ENCODE peak calls at places on chromosomes 5 and 9, in four cellular contexts. F is HCT116, V is K562, A is H1. T is an unnamed sample. For H3K4me1, the result is how much of the 10 kb centered on the place peaks cover.

GRCh38 chr5:171673328-171673727 is 112.3 kb upstream of the SMIM23 start:
- DNase-seq in A (no peak), F (no peak), V (no peak), T (no peak)

GRCh38 chr5:115661156-115661555 is 35.3 kb upstream of the TMED7 start:
- DNase-seq in V (no peak), F (no peak), A (no peak), T (no peak)

GRCh38 chr5:145044970-145045369 is 790.2 kb downstream of the PRELID2 start:
- DNase-seq in F (no peak), A (no peak), V (no peak), T (no peak)

GRCh38 chr5:4129523-4129922 is 533.9 kb downstream of the IRX1 start:
- DNase-seq in A (no peak), V (no peak), F (no peak), T (no peak)

GRCh38 chr9:114738581-114739316 is 56.8 kb upstream of the TEX48 start:
- DNase-seq in V (peak), F (peak), A (peak), T (peak)

GRCh38 chr9:77649109-77649812 is 1.1 kb upstream of the GNA14 start:
- DNase-seq in A (no peak), F (peak), V (no peak), T (no peak)

GRCh38 chr5:171453988-171454387 is 34.5 kb downstream of the FGF18 start:
- DNase-seq in F (no peak), A (no peak), V (no peak), T (no peak)

GRCh38 chr9:138077126-138077525 is 199.5 kb downstream of the CACNA1B start:
- DNase-seq in A (no peak), V (no peak), F (no peak), T (no peak)

GRCh38 chr9:127779136-127779981 is 893 bp upstream of the SH2D3C start:
- DNase-seq in V (no peak), A (no peak), F (no peak), T (peak)

GRCh38 chr9:98517710-98518109 is 191.0 kb downstream of the GABBR2 start:
- DNase-seq in V (peak), A (no peak), F (no peak), T (no peak)

GRCh38 chr9:97768731-97769130 is 71.6 kb upstream of the XPA start:
- DNase-seq in V (no peak), A (no peak), F (no peak), T (no peak)

GRCh38 chr9:129716091-129716490 is 36.8 kb downstream of the PTGES start:
- DNase-seq in V (no peak), A (no peak), F (no peak), T (no peak)

GRCh38 chr9:132562313-132562588 is 20.2 kb upstream of the BARHL1 start:
- DNase-seq in A (no peak), V (no peak), F (no peak), T (no peak)

GRCh38 chr9:132557768-132558167 is 24.6 kb upstream of the BARHL1 start:
- DNase-seq in A (no peak), F (no peak), V (no peak), T (no peak)

GRCh38 chr9:132560604-132561304 is 21.7 kb upstream of the BARHL1 start:
- DNase-seq in V (no peak), A (no peak), F (no peak), T (no peak)

GRCh38 chr9:132557159-132557558 is 25.2 kb upstream of the BARHL1 start:
- DNase-seq in F (no peak), V (no peak), A (no peak), T (no peak)

DNA sequence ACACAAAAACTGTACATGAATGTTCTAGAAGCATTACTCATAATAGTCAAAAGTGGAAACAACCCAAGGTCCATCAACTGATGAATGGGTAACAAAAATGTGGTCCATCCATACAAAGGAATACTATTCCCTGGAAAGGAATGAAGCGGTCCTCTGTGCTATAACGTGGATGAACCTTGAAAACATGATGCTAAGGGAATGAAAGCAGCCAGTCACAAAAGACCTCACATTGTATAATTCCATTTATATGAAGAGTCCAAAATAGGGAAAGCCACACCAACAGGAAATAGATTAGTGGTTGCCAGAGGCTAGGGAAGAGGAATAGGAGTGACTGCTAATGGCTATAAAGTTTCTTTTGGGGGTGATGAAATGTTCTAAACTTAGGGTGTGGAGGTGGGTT is 22.7 kb upstream of the BARHL1 start:
- DNase-seq in F (no peak), V (no peak), A (no peak), T (no peak)
- TF ChIP-seq JUND in F (no peak), V (no peak), A (no peak), T (no peak)

GRCh38 chr9:95060246-95060645 is 257.3 kb downstream of the FANCC start:
- DNase-seq in V (no peak), F (no peak), A (no peak), T (no peak)

GRCh38 chr9:95055851-95056551 is 261.5 kb downstream of the FANCC start:
- DNase-seq in A (no peak), V (no peak), F (no peak), T (no peak)

GRCh38 chr9:95058795-95059386 is 258.6 kb downstream of the FANCC start:
- DNase-seq in V (no peak), F (no peak), A (no peak), T (no peak)

GRCh38 chr9:95057121-95057520 is 260.4 kb downstream of the FANCC start:
- DNase-seq in V (no peak), A (no peak), F (no peak), T (no peak)

DNA sequence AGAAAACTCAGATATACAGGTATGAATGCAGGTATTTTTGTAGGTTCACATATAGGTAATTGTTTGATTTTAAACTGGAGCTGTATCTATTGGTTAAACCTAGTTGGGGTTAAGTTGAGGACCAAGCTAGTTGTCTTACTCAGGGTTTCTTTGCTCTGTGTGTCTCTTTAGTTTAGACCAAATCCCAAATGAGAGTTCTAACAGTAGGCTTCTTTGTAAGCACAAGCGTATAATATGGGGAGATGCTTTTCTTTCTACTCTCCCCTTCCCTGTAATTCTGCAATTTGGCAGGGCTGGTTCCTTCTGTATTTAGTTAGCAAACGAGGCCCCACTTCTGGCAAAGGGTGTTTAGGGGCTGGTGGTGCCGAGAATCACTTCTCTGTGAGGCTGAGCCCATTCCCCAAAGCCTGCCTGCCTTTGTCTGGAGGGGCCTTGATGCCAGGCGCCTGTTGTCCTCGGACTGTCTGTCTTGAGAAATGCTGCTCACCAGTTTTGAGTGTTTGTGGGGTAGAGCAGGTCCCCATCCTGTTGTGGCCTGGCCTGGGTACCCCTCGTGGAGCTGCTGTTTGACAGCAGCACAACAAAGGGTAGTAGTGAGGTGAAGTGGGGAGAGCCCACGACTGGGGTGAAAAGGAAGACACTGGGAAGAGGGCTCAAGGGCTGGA is 259.3 kb downstream of the FANCC start:
- DNase-seq in F (no peak), V (no peak), A (no peak), T (no peak)
- TF ChIP-seq EGR1 in F (no peak), V (no peak), A (no peak), T (no peak)

DNA sequence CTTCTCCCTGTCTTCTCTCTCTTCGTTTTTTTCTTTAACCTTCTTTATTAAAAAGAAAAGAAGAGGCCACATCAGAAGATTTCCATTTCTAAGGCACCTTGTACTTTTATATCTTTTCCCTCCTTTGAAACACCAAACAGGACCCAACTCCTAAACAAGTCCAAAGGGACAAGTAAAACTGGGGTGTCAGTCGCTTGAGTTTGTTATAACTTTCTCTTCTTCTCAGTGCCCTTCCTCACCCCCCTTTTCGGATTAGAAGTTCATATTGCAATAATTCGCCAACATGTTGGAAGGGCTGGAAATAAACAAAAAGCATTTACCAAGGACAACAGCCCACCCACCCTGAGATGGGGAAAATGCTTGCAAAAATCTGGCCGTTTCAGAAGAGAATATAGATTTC is 148.9 kb upstream of the KLF4 start:
- DNase-seq in A (no peak), V (no peak), F (no peak), T (no peak)
- H3K4me1 ChIP-seq in A (under half), V (under half), F (under half), T (under half)

GRCh38 chr9:85377751-85378289 is 363.9 kb downstream of the AGTPBP1 start:
- DNase-seq in F (no peak), A (no peak), V (no peak), T (no peak)
- TF ChIP-seq JUND in F (no peak), A (no peak), V (no peak), T (no peak)